ENCODE peak calls at places on chromosomes 13 and 19, in six cellular contexts. One of them, this sample, is unnamed.
A peak's percentile ranks its signal among the peaks of the same experiment; 100 is the strongest.

GRCh38 chr19:2774953-2775555 is 8.0 kb downstream of the SGTA start:
- DNase-seq in activated T-cell treated with anti-CD3 and anti-CD28 coated beads, Interleukin-2, amount 50 U/mL, for 72 hours: no peak
- DNase-seq in bronchial epithelial cell: no peak
- DNase-seq in tibial artery: no peak
- DNase-seq in CD4-positive, alpha-beta T cell: peak; percentile 18
- DNase-seq in mesenteric fat pad: no peak
- DNase-seq in this sample: peak; percentile 44

GRCh38 chr13:99991806-99992242 is 10.2 kb downstream of the ZIC2 start:
- DNase-seq in activated T-cell treated with anti-CD3 and anti-CD28 coated beads, Interleukin-2, amount 50 U/mL, for 72 hours: no peak
- DNase-seq in bronchial epithelial cell: no peak
- DNase-seq in tibial artery: no peak
- DNase-seq in CD4-positive, alpha-beta T cell: no peak
- DNase-seq in mesenteric fat pad: no peak
- DNase-seq in this sample: peak; percentile 20

GRCh38 chr19:917323-918151 is at the start of gene KISS1R:
- DNase-seq in activated T-cell treated with anti-CD3 and anti-CD28 coated beads, Interleukin-2, amount 50 U/mL, for 72 hours: peak; percentile 76
- DNase-seq in bronchial epithelial cell: no peak
- DNase-seq in tibial artery: no peak
- DNase-seq in CD4-positive, alpha-beta T cell: peak; percentile 64
- DNase-seq in mesenteric fat pad: no peak
- DNase-seq in this sample: no peak

GRCh38 chr19:48510421-48511268 is 990 bp downstream of the LMTK3 start:
- DNase-seq in activated T-cell treated with anti-CD3 and anti-CD28 coated beads, Interleukin-2, amount 50 U/mL, for 72 hours: peak; percentile 79
- DNase-seq in bronchial epithelial cell: peak; percentile 29
- DNase-seq in tibial artery: peak; percentile 57
- DNase-seq in CD4-positive, alpha-beta T cell: peak; percentile 69
- DNase-seq in mesenteric fat pad: no peak
- DNase-seq in this sample: peak; percentile 85

GRCh38 chr19:32868206-32868950 is 1.2 kb downstream of the SLC7A9 start:
- DNase-seq in activated T-cell treated with anti-CD3 and anti-CD28 coated beads, Interleukin-2, amount 50 U/mL, for 72 hours: no peak
- DNase-seq in bronchial epithelial cell: no peak
- DNase-seq in tibial artery: no peak
- DNase-seq in CD4-positive, alpha-beta T cell: no peak
- DNase-seq in mesenteric fat pad: peak; percentile 75
- DNase-seq in this sample: no peak

GRCh38 chr13:91741925-91742324 is 343.5 kb downstream of the GPC5 start:
- DNase-seq in activated T-cell treated with anti-CD3 and anti-CD28 coated beads, Interleukin-2, amount 50 U/mL, for 72 hours: no peak
- DNase-seq in bronchial epithelial cell: no peak
- DNase-seq in tibial artery: no peak
- DNase-seq in CD4-positive, alpha-beta T cell: no peak
- DNase-seq in mesenteric fat pad: no peak
- DNase-seq in this sample: no peak

GRCh38 chr19:4575267-4575793 is 15.8 kb upstream of the SEMA6B start:
- DNase-seq in activated T-cell treated with anti-CD3 and anti-CD28 coated beads, Interleukin-2, amount 50 U/mL, for 72 hours: peak; percentile 33
- DNase-seq in bronchial epithelial cell: peak; percentile 42
- DNase-seq in tibial artery: peak; percentile 28
- DNase-seq in CD4-positive, alpha-beta T cell: no peak
- DNase-seq in mesenteric fat pad: no peak
- DNase-seq in this sample: peak; percentile 84

GRCh38 chr13:96229356-96229755 is 139.4 kb downstream of the HS6ST3 start:
- DNase-seq in activated T-cell treated with anti-CD3 and anti-CD28 coated beads, Interleukin-2, amount 50 U/mL, for 72 hours: no peak
- DNase-seq in bronchial epithelial cell: peak; percentile 48
- DNase-seq in tibial artery: no peak
- DNase-seq in CD4-positive, alpha-beta T cell: no peak
- DNase-seq in mesenteric fat pad: no peak
- DNase-seq in this sample: no peak

GRCh38 chr13:26872444-26873173 is 112.0 kb upstream of the GPR12 start:
- DNase-seq in activated T-cell treated with anti-CD3 and anti-CD28 coated beads, Interleukin-2, amount 50 U/mL, for 72 hours: peak; percentile 64
- DNase-seq in bronchial epithelial cell: peak; percentile 26
- DNase-seq in tibial artery: no peak
- DNase-seq in CD4-positive, alpha-beta T cell: peak; percentile 28
- DNase-seq in mesenteric fat pad: no peak
- DNase-seq in this sample: peak; percentile 79